ENCODE peak calls at places on chromosomes 6 and 20, in four cellular contexts. One of them, this sample, is unnamed.

GRCh38 chr6:94862116-94862515 is 715.2 kb upstream of the MANEA start:
- DNase-seq in mammary epithelial cell: peak; percentile 26
- DNase-seq in fibroblast of lung: peak; percentile 11
- DNase-seq in K562: no peak
- DNase-seq in this sample: no peak

GRCh38 chr6:1695546-1696494 is 86.1 kb downstream of the FOXC1 start:
- DNase-seq in mammary epithelial cell: no peak
- DNase-seq in fibroblast of lung: no peak
- DNase-seq in K562: no peak
- DNase-seq in this sample: no peak

GRCh38 chr20:36314734-36315544 is 8.8 kb downstream of the DLGAP4 start:
- DNase-seq in mammary epithelial cell: no peak
- DNase-seq in fibroblast of lung: no peak
- DNase-seq in K562: peak; percentile 18
- DNase-seq in this sample: no peak

GRCh38 chr6:158879180-158879579 is 60.0 kb upstream of the EZR start:
- DNase-seq in mammary epithelial cell: peak; percentile 32
- DNase-seq in fibroblast of lung: peak; percentile 92
- DNase-seq in K562: peak; percentile 39
- DNase-seq in this sample: no peak

GRCh38 chr20:31819083-31819784 is at the start of gene MYLK2:
- DNase-seq in mammary epithelial cell: no peak
- DNase-seq in fibroblast of lung: no peak
- DNase-seq in K562: no peak
- DNase-seq in this sample: no peak

GRCh38 chr6:111487656-111488055 is 4.6 kb upstream of the REV3L start:
- DNase-seq in mammary epithelial cell: peak; percentile 82
- DNase-seq in fibroblast of lung: peak; percentile 74
- DNase-seq in K562: no peak
- DNase-seq in this sample: no peak

GRCh38 chr20:34365765-34366213 is 2.7 kb downstream of the ITCH start:
- DNase-seq in mammary epithelial cell: no peak
- DNase-seq in fibroblast of lung: no peak
- DNase-seq in K562: peak; percentile 36
- DNase-seq in this sample: no peak

GRCh38 chr20:22757424-22758189 is 173.2 kb upstream of the FOXA2 start:
- DNase-seq in mammary epithelial cell: no peak
- DNase-seq in fibroblast of lung: no peak
- DNase-seq in K562: peak; percentile 23
- DNase-seq in this sample: no peak

GRCh38 chr20:57807418-57808265 is 97.8 kb upstream of the PMEPA1 start:
- DNase-seq in mammary epithelial cell: peak; percentile 29
- DNase-seq in fibroblast of lung: peak; percentile 45
- DNase-seq in K562: no peak
- DNase-seq in this sample: no peak

GRCh38 chr6:21371676-21372161 is 221.8 kb upstream of the SOX4 start:
- DNase-seq in mammary epithelial cell: peak; percentile 26
- DNase-seq in fibroblast of lung: peak; percentile 73
- DNase-seq in K562: no peak
- DNase-seq in this sample: no peak

GRCh38 chr20:62602550-62602949 is 39.8 kb upstream of the SLCO4A1 start:
- DNase-seq in mammary epithelial cell: peak; percentile 14
- DNase-seq in fibroblast of lung: no peak
- DNase-seq in K562: no peak
- DNase-seq in this sample: no peak

GRCh38 chr20:61482425-61482887 is 230.4 kb downstream of the CDH4 start:
- DNase-seq in mammary epithelial cell: peak; percentile 2
- DNase-seq in fibroblast of lung: no peak
- DNase-seq in K562: peak; percentile 17
- DNase-seq in this sample: no peak

GRCh38 chr6:115485400-115485799 is 575.3 kb downstream of the FRK start:
- DNase-seq in mammary epithelial cell: no peak
- DNase-seq in fibroblast of lung: no peak
- DNase-seq in K562: no peak
- DNase-seq in this sample: peak; percentile 16

GRCh38 chr6:4319992-4320683 is 184.8 kb upstream of the ECI2 start:
- DNase-seq in mammary epithelial cell: peak; percentile 70
- DNase-seq in fibroblast of lung: peak; percentile 76
- DNase-seq in K562: peak; percentile 12
- DNase-seq in this sample: peak; percentile 81

GRCh38 chr20:31717478-31717946 is 5.2 kb downstream of the BCL2L1 start:
- DNase-seq in mammary epithelial cell: no peak
- DNase-seq in fibroblast of lung: no peak
- DNase-seq in K562: no peak
- DNase-seq in this sample: no peak

GRCh38 chr20:63134201-63134612 is 81.7 kb downstream of the YTHDF1 start:
- DNase-seq in mammary epithelial cell: no peak
- DNase-seq in fibroblast of lung: no peak
- DNase-seq in K562: peak; percentile 26
- DNase-seq in this sample: no peak

GRCh38 chr20:53735536-53736050 is 142.0 kb upstream of the ZNF217 start:
- DNase-seq in mammary epithelial cell: peak; percentile 94
- DNase-seq in fibroblast of lung: peak; percentile 99
- DNase-seq in K562: no peak
- DNase-seq in this sample: no peak

GRCh38 chr20:47660983-47661711 is 124.1 kb downstream of the SULF2 start:
- DNase-seq in mammary epithelial cell: no peak
- DNase-seq in fibroblast of lung: no peak
- DNase-seq in K562: no peak
- DNase-seq in this sample: no peak

GRCh38 chr6:71678081-71678480 is 208.3 kb upstream of the RIMS1 start:
- DNase-seq in mammary epithelial cell: no peak
- DNase-seq in fibroblast of lung: no peak
- DNase-seq in K562: no peak
- DNase-seq in this sample: no peak

GRCh38 chr20:6533321-6533720 is 234.2 kb upstream of the BMP2 start:
- DNase-seq in mammary epithelial cell: no peak
- DNase-seq in fibroblast of lung: peak; percentile 92
- DNase-seq in K562: no peak
- DNase-seq in this sample: no peak

GRCh38 chr6:137112067-137112355 is 61.4 kb downstream of the IL22RA2 start:
- DNase-seq in mammary epithelial cell: peak; percentile 80
- DNase-seq in fibroblast of lung: peak; percentile 51
- DNase-seq in K562: no peak
- DNase-seq in this sample: no peak

GRCh38 chr20:60008130-60008808 is 50.0 kb downstream of the CDH26 start:
- DNase-seq in mammary epithelial cell: no peak
- DNase-seq in fibroblast of lung: no peak
- DNase-seq in K562: no peak
- DNase-seq in this sample: no peak

GRCh38 chr20:11379257-11380011 is 538.3 kb upstream of the BTBD3 start:
- DNase-seq in mammary epithelial cell: no peak
- DNase-seq in fibroblast of lung: no peak
- DNase-seq in K562: no peak
- DNase-seq in this sample: peak; percentile 18

GRCh38 chr6:46062312-46062711 is 46.7 kb upstream of the CLIC5 start:
- DNase-seq in mammary epithelial cell: peak; percentile 79
- DNase-seq in fibroblast of lung: peak; percentile 61
- DNase-seq in K562: no peak
- DNase-seq in this sample: no peak

GRCh38 chr20:53974785-53975555 is 95.4 kb downstream of the BCAS1 start:
- DNase-seq in mammary epithelial cell: no peak
- DNase-seq in fibroblast of lung: no peak
- DNase-seq in K562: no peak
- DNase-seq in this sample: no peak

GRCh38 chr6:30483677-30484279 is 5.5 kb upstream of the HLA-E start:
- DNase-seq in mammary epithelial cell: peak; percentile 50
- DNase-seq in fibroblast of lung: peak; percentile 51
- DNase-seq in K562: peak; percentile 83
- DNase-seq in this sample: no peak

GRCh38 chr6:48078092-48078491 is 32.9 kb downstream of the PTCHD4 start:
- DNase-seq in mammary epithelial cell: peak; percentile 57
- DNase-seq in fibroblast of lung: peak; percentile 47
- DNase-seq in K562: no peak
- DNase-seq in this sample: no peak

GRCh38 chr20:49692941-49693340 is 20.7 kb downstream of the B4GALT5 start:
- DNase-seq in mammary epithelial cell: no peak
- DNase-seq in fibroblast of lung: no peak
- DNase-seq in K562: no peak
- DNase-seq in this sample: no peak

GRCh38 chr20:32208499-32209154 is 947 bp downstream of the POFUT1 start:
- DNase-seq in mammary epithelial cell: no peak
- DNase-seq in fibroblast of lung: no peak
- DNase-seq in K562: peak; percentile 14
- DNase-seq in this sample: no peak

GRCh38 chr6:74581681-74582080 is 624.2 kb downstream of the COL12A1 start:
- DNase-seq in mammary epithelial cell: no peak
- DNase-seq in fibroblast of lung: no peak
- DNase-seq in K562: no peak
- DNase-seq in this sample: no peak

GRCh38 chr6:151661928-151662327 is 145.6 kb upstream of the ESR1 start:
- DNase-seq in mammary epithelial cell: no peak
- DNase-seq in fibroblast of lung: no peak
- DNase-seq in K562: peak; percentile 29
- DNase-seq in this sample: no peak

GRCh38 chr20:57659131-57659788 is 39.0 kb upstream of the ZBP1 start:
- DNase-seq in mammary epithelial cell: no peak
- DNase-seq in fibroblast of lung: no peak
- DNase-seq in K562: no peak
- DNase-seq in this sample: no peak

GRCh38 chr6:89495961-89496535 is 63.1 kb downstream of the ANKRD6 start:
- DNase-seq in mammary epithelial cell: no peak
- DNase-seq in fibroblast of lung: no peak
- DNase-seq in K562: peak; percentile 24
- DNase-seq in this sample: no peak

GRCh38 chr6:89505847-89506246 is 72.9 kb downstream of the ANKRD6 start:
- DNase-seq in mammary epithelial cell: no peak
- DNase-seq in fibroblast of lung: no peak
- DNase-seq in K562: no peak
- DNase-seq in this sample: no peak

GRCh38 chr6:89500486-89501020 is 67.6 kb downstream of the ANKRD6 start:
- DNase-seq in mammary epithelial cell: no peak
- DNase-seq in fibroblast of lung: no peak
- DNase-seq in K562: no peak
- DNase-seq in this sample: no peak

GRCh38 chr6:89503641-89504040 is 70.7 kb downstream of the ANKRD6 start:
- DNase-seq in mammary epithelial cell: no peak
- DNase-seq in fibroblast of lung: no peak
- DNase-seq in K562: no peak
- DNase-seq in this sample: no peak

DNA sequence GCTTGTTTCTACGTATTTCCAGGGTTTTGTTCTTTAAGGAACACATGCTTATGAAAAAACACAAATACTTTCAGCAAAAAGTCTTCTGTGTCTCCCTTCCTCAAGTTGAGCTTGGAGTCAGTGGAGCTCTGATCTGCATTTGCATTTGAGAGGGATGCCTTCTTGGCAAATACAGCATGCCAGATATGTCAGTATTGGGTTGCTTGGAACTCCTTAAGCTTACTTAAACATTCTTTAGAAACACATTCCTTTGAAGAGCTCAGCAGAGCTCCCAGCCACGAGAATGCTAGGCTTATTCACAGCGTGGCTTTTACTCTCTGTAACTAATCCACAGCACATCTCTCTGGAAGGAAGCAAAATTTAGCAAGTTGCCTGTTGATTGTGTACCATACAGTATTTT is 68.3 kb downstream of the ANKRD6 start:
- DNase-seq in mammary epithelial cell: no peak
- DNase-seq in fibroblast of lung: peak; percentile 21
- DNase-seq in K562: no peak
- DNase-seq in this sample: no peak
- H3K27ac ChIP-seq in mammary epithelial cell: no peak overlapping the region
- H3K27ac ChIP-seq in fibroblast of lung: no peak overlapping the region
- H3K27ac ChIP-seq in K562: no peak overlapping the region
- H3K27ac ChIP-seq in this sample: no peak overlapping the region

GRCh38 chr6:17292600-17293133 is 11.5 kb downstream of the RBM24 start:
- DNase-seq in mammary epithelial cell: no peak
- DNase-seq in fibroblast of lung: no peak
- DNase-seq in K562: no peak
- DNase-seq in this sample: peak; percentile 53
- H3K4me3 ChIP-seq in mammary epithelial cell: no peak overlapping the region
- H3K4me3 ChIP-seq in fibroblast of lung: no peak overlapping the region
- H3K4me3 ChIP-seq in K562: no peak overlapping the region
- H3K4me3 ChIP-seq in this sample: peak overlapping the region; percentile 66

DNA sequence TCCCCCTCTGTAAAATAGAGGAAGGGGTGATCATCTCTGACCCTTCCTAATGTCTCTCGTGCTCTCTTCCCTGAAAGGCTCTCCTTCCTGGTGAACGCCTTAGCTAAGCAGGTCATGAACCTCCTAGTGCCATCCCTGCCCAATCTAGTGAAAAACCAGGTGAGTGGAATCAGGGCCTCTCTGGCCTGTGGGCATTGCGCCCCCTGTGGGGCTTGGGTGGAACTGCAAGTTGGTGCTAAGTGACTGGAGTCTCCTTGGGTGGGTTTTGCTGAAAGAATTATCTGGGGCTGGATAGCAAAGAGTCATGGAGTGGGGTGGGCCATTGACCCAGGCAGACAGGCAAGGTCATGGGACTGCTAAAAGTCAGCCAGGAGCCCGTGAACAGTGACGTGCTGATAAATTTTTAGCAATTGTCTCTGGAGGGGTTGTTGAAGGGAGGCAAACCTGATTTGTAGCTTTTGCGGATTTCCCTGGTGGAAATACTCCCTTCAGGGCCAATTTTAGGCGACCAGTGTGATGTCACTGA is 8.9 kb downstream of the BPIFB1 start:
- DNase-seq in mammary epithelial cell: peak; percentile 17
- DNase-seq in fibroblast of lung: no peak
- DNase-seq in K562: peak; percentile 72
- DNase-seq in this sample: no peak
- TF ChIP-seq EZH2 in mammary epithelial cell: no peak
- TF ChIP-seq EZH2 in fibroblast of lung: no peak
- TF ChIP-seq EZH2 in K562: no peak
- TF ChIP-seq EZH2 in this sample: no peak

GRCh38 chr6:41271901-41272395 is 14.5 kb downstream of the TREM1 start:
- DNase-seq in mammary epithelial cell: no peak
- DNase-seq in fibroblast of lung: no peak
- DNase-seq in K562: no peak
- DNase-seq in this sample: no peak
- H3K27ac ChIP-seq in mammary epithelial cell: no peak overlapping the region
- H3K27ac ChIP-seq in fibroblast of lung: no peak overlapping the region
- H3K27ac ChIP-seq in K562: no peak overlapping the region
- H3K27ac ChIP-seq in this sample: no peak overlapping the region

GRCh38 chr6:16725145-16725864 is 36.0 kb downstream of the ATXN1 start:
- DNase-seq in mammary epithelial cell: peak; percentile 46
- DNase-seq in fibroblast of lung: peak; percentile 81
- DNase-seq in K562: no peak
- DNase-seq in this sample: no peak
- H3K4me3 ChIP-seq in mammary epithelial cell: no peak overlapping the region
- H3K4me3 ChIP-seq in fibroblast of lung: peak overlapping the region; percentile 33
- H3K4me3 ChIP-seq in K562: no peak overlapping the region
- H3K4me3 ChIP-seq in this sample: no peak overlapping the region

DNA sequence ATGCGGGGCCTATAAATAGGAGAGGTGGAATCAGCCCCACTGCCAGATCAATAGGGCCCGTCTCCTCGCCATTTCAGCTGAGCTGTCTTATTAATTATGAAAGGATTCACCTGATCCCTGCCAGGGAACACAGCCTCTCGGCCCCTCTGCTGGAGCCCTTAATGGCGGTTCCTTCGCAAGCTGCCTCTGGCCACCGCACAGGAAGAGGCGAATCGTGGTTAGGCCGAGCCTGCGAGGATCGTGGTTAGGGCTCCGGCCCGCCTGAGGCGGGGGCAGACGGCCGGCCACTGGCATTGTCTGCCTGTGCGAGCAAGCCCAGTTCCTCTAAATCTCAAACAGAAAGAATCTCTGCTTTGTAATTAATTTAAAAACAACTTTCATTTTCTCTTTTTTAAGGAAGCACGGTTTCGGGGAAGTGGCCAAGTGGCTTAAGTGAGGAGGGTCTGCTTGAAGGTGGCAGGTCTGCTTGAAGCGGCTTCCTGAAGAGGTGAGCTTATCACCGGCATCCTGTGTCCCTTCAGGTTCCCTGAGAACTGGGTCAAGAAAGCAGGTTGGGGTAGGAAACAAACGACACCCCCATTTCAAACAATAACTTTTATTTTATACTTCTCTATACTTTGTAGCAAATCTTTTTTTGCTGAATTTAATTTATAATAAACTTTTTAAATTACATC is 9.2 kb downstream of the NRN1 start:
- DNase-seq in mammary epithelial cell: peak; percentile 41
- DNase-seq in fibroblast of lung: no peak
- DNase-seq in K562: no peak
- DNase-seq in this sample: no peak
- TF ChIP-seq EZH2 in mammary epithelial cell: no peak
- TF ChIP-seq EZH2 in fibroblast of lung: no peak
- TF ChIP-seq EZH2 in K562: no peak
- TF ChIP-seq EZH2 in this sample: no peak

This sample was measured in SK-N-MC.